ENCODE peak calls at places on chromosomes 7 and 10, in six cellular contexts. U is HFF-Myc, A is IMR-90, W is MM.1S, C is GM12878, N is right lobe of liver. J is an unnamed sample.

GRCh38 chr10:128470302-128470962 is 344.2 kb upstream of the MKI67 start:
- DNase-seq in N (no peak), C (no peak), A (no peak), U (no peak), W (no peak), J (no peak)

GRCh38 chr10:129849853-129850252 is 114.2 kb downstream of the EBF3 start:
- DNase-seq in A (no peak), W (no peak), C (no peak), U (no peak), N (no peak), J (no peak)

GRCh38 chr7:42915356-42915755 is 3.5 kb upstream of the C7orf25 start:
- DNase-seq in A (peak), C (no peak), W (no peak), N (no peak), U (no peak), J (peak)

GRCh38 chr7:24755541-24756416 is 1.5 kb downstream of the GSDME start:
- DNase-seq in U (no peak), W (no peak), A (peak), N (no peak), C (peak), J (no peak)

GRCh38 chr10:100447648-100448047 is 15.2 kb upstream of the WNT8B start:
- DNase-seq in U (no peak), C (no peak), N (no peak), W (no peak), A (no peak), J (no peak)

GRCh38 chr10:127963136-127963535 is 56.2 kb downstream of the PTPRE start:
- DNase-seq in A (no peak), C (no peak), W (no peak), N (no peak), U (no peak), J (no peak)

GRCh38 chr7:24428676-24429075 is 144.6 kb upstream of the PALS2 start:
- DNase-seq in W (no peak), C (no peak), A (no peak), N (no peak), U (no peak), J (no peak)

GRCh38 chr7:123460616-123461015 is 73.8 kb downstream of the IQUB start:
- DNase-seq in C (no peak), W (no peak), A (peak), U (no peak), N (no peak), J (peak)

GRCh38 chr10:94500063-94500462 is 45.5 kb upstream of the HELLS start:
- DNase-seq in A (no peak), W (no peak), C (no peak), U (no peak), N (no peak), J (no peak)

GRCh38 chr10:88209837-88210552 is 346.6 kb downstream of the PTEN start:
- DNase-seq in N (no peak), W (no peak), C (no peak), U (no peak), A (peak), J (no peak)

GRCh38 chr7:95478139-95479037 is 7.4 kb upstream of the ASB4 start:
- DNase-seq in U (no peak), N (no peak), W (no peak), C (no peak), A (peak), J (peak)

GRCh38 chr10:95229724-95230627 is 35.9 kb downstream of the ACSM6 start:
- DNase-seq in U (peak), W (no peak), N (no peak), A (peak), C (no peak), J (peak)

GRCh38 chr7:76318488-76319353 is 16.2 kb downstream of the HSPB1 start:
- DNase-seq in N (peak), A (peak), U (no peak), C (peak), W (peak), J (peak)

GRCh38 chr7:36607741-36608140 is 116.6 kb downstream of the AOAH start:
- DNase-seq in U (no peak), W (no peak), C (no peak), A (no peak), N (no peak), J (no peak)

GRCh38 chr7:135900186-135900585 is 77.0 kb downstream of the MTPN start:
- DNase-seq in C (no peak), U (no peak), W (no peak), A (no peak), N (no peak), J (no peak)

GRCh38 chr10:55065185-55065584 is 264.2 kb upstream of the PCDH15 start:
- DNase-seq in U (no peak), A (no peak), C (no peak), W (no peak), N (no peak), J (no peak)

GRCh38 chr7:564176-564890 is 44.7 kb upstream of the PDGFA start:
- DNase-seq in A (no peak), N (no peak), W (no peak), C (no peak), U (no peak), J (no peak)

GRCh38 chr7:151251328-151251925 is 2.9 kb upstream of the SMARCD3 start:
- DNase-seq in W (no peak), N (no peak), U (no peak), A (peak), C (no peak), J (peak)

GRCh38 chr10:93560541-93560940 is 5.9 kb upstream of the FFAR4 start:
- DNase-seq in W (no peak), U (no peak), N (no peak), C (no peak), A (no peak), J (no peak)

GRCh38 chr7:142960955-142961512 is 1.1 kb downstream of the KEL start:
- DNase-seq in A (no peak), N (no peak), U (no peak), W (peak), C (no peak), J (no peak)

GRCh38 chr7:8724080-8724718 is 290.8 kb downstream of the NXPH1 start:
- DNase-seq in U (no peak), W (peak), N (peak), A (no peak), C (no peak), J (no peak)

GRCh38 chr10:33455029-33455428 is 120.6 kb upstream of the NRP1 start:
- DNase-seq in A (no peak), U (no peak), C (no peak), W (no peak), N (no peak), J (no peak)

GRCh38 chr10:120580651-120581259 is 123.7 kb downstream of the PLPP4 start:
- DNase-seq in U (no peak), N (no peak), W (no peak), C (no peak), A (no peak), J (no peak)

GRCh38 chr7:66348959-66349358 is 143.8 kb downstream of the TPST1 start:
- DNase-seq in W (no peak), N (no peak), C (no peak), A (no peak), U (no peak), J (no peak)

GRCh38 chr10:89550509-89550908 is 15.1 kb upstream of the SLC16A12 start:
- DNase-seq in N (no peak), W (no peak), A (peak), U (no peak), C (no peak), J (no peak)

GRCh38 chr10:27719052-27719451 is 26.6 kb downstream of the MKX start:
- DNase-seq in W (no peak), U (no peak), C (no peak), A (no peak), N (no peak), J (no peak)

GRCh38 chr7:109003742-109004141 is 434.1 kb downstream of the DNAJB9 start:
- DNase-seq in N (no peak), C (no peak), U (no peak), A (no peak), W (no peak), J (no peak)

DNA sequence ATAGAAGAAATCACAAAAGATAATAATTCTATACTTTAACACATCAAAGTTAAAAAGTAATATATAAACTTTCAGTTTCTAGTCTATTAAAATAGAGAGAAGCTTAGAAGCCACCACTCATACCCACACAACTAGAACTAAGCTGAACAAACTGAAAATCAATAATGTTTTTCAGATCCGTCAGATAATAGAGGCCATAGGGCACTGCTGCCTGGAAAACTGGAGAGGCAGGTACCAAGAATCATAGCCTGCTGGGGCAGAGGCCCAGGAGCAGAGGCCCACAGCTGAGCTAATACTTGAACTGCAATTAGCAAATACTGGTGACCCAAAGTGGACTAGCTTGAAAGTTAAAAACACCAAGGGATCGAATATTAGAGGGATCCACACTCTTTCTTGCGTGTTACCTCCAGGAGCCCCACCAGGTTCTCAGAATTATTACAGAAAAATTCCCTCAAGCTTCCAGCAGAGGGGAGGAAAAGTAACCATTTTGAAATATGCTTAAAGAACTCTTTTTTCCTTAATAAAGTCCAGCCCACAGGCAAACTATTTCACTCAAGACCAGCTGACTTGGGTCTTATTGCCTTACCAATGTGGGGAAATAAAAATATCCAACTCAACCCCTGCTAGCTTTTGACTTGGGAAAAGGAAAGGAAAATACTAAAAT is 774.1 kb upstream of the IGFBP3 start:
- DNase-seq in W (no peak), U (no peak), N (peak), A (no peak), C (no peak), J (no peak)
- TF ChIP-seq CTCF in W (no peak), U (peak), N (no peak), A (peak), C (no peak), J (peak)

GRCh38 chr10:132188331-132188730 is 1.6 kb downstream of the DPYSL4 start:
- DNase-seq in C (no peak), U (no peak), A (no peak), W (no peak), N (no peak), J (no peak)
- H3K4me3 ChIP-seq in C (no peak), U (no peak), A (peak), W (no peak), N (no peak), J (peak)

DNA sequence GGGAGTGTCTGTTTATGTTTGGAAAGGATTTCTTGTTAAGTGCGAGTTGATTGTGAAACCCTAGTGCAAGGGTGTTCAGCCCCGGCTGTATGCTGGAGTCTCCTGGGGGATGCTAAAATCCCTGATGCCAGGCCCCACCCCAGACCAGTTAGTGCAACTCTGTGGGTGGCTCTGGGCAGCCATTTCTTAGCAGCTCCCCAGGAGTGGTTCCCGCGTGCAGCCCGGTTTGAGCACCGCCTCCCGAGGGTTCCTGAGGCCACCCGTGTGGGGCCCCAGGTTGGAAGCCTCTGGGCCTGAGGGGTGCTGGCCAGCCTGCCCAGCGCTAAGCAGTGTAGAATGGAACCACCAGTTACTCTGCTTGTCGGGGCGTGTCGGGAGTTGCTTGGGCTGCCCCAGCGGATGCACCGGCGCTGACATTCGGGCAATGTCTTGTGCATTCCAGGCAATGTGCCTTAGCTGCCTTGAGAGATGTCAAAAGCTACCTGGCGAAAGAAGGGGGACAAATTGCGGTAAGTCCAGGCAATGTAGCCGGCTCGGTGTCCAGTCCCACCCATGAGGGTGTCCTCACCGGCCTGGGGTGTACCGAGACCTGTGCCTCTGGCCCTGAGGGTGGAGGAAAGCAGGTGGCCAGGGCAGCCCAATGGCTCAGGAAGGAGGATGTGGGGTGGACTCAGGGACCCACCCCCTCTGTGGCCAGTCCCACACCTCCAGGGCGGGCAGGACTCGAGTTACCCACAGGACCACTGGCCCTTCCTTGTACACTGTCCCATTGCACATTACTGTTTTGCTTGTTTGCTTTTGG is 13.2 kb downstream of the PFKFB3 start:
- DNase-seq in A (no peak), U (no peak), C (no peak), W (no peak), N (no peak), J (no peak)
- TF ChIP-seq CTCF in A (no peak), U (no peak), C (no peak), W (no peak), N (no peak), J (no peak)

DNA sequence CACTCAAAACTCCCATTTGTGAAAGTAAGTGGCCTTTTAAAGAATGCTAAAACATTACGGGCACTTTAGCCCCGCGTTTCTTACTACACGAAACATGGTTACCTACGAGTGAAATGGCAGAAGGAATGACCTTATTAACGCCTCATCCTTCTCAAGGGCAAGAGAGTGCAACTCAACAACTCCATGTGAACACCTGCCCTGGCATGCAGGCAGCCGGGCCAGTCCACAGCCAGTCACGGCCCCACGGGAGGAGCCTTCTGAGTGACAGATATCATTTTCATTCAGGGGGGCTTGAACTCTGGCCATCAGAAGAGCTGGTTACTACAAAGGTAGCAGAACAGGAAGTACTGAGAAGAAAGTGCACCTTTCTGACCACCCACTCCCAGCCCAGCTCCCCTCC is 236.1 kb downstream of the PTPRN2 start:
- DNase-seq in C (no peak), N (no peak), U (no peak), W (no peak), A (no peak), J (no peak)
- H3K4me3 ChIP-seq in C (no peak), N (no peak), U (no peak), W (no peak), A (no peak), J (no peak)

DNA sequence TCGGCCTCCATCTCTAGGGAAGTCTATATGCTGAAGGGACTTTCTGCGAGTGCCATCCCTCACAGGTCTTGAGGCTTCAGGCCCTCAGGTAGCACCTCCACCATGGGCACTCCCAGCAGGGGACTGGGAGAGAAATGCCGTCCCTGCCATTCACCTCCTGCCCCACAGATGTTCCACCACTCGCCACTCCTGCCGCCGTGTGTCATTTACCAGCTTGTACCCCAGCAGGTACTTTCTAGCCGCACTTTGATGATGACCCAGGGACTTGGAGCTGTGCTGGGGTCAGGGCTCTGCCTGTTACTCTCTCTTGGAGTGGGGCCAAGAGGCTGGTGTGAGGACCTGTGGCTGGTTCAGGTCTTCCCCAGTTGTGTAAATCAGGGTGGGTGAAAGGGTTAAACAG is 32.5 kb downstream of the CRHR2 start:
- DNase-seq in N (no peak), C (no peak), A (no peak), U (no peak), W (no peak), J (no peak)
- TF ChIP-seq CTCF in N (no peak), C (no peak), A (no peak), U (no peak), W (no peak), J (no peak)

GRCh38 chr7:128697301-128697905 is 25.3 kb downstream of the GARIN1A start:
- DNase-seq in U (peak), C (no peak), W (no peak), N (no peak), A (peak), J (peak)
- H3K4me3 ChIP-seq in U (peak), C (no peak), W (no peak), N (no peak), A (peak), J (peak)